ENCODE peak calls at places on chromosome 12, in four cellular contexts. One of them, this sample, is unnamed.
A peak's percentile ranks its signal among the peaks of the same experiment; 100 is the strongest.

GRCh38 chr12:74152370-74152769 is 385.3 kb upstream of the ATXN7L3B start:
- DNase-seq in tibial artery: no peak
- DNase-seq in neural progenitor cell: peak; percentile 10
- DNase-seq in mesenchymal stem cell: no peak
- DNase-seq in this sample: no peak

GRCh38 chr12:96177013-96177412 is 17.2 kb upstream of the ELK3 start:
- DNase-seq in mesenchymal stem cell: no peak
- DNase-seq in tibial artery: no peak
- DNase-seq in neural progenitor cell: no peak
- DNase-seq in this sample: no peak

GRCh38 chr12:47033081-47033480 is 46.3 kb upstream of the PCED1B start:
- DNase-seq in neural progenitor cell: no peak
- DNase-seq in tibial artery: peak; percentile 51
- DNase-seq in mesenchymal stem cell: no peak
- DNase-seq in this sample: peak; percentile 48

GRCh38 chr12:2373307-2373706 is 320.5 kb downstream of the CACNA1C start:
- DNase-seq in neural progenitor cell: no peak
- DNase-seq in tibial artery: no peak
- DNase-seq in mesenchymal stem cell: no peak
- DNase-seq in this sample: no peak

GRCh38 chr12:113525066-113525465 is 53.4 kb upstream of the LHX5 start:
- DNase-seq in mesenchymal stem cell: no peak
- DNase-seq in neural progenitor cell: no peak
- DNase-seq in tibial artery: no peak
- DNase-seq in this sample: no peak

GRCh38 chr12:2501464-2502181 is 293.1 kb upstream of the FKBP4 start:
- DNase-seq in mesenchymal stem cell: no peak
- DNase-seq in tibial artery: no peak
- DNase-seq in neural progenitor cell: no peak
- DNase-seq in this sample: no peak

GRCh38 chr12:47903927-47904646 is 707 bp downstream of the VDR start:
- DNase-seq in neural progenitor cell: no peak
- DNase-seq in mesenchymal stem cell: peak; percentile 90
- DNase-seq in tibial artery: peak; percentile 80
- DNase-seq in this sample: peak; percentile 65

GRCh38 chr12:124939428-124940142 is 25.1 kb upstream of the UBC start:
- DNase-seq in mesenchymal stem cell: peak; percentile 98
- DNase-seq in tibial artery: peak; percentile 82
- DNase-seq in neural progenitor cell: peak; percentile 93
- DNase-seq in this sample: peak; percentile 86

GRCh38 chr12:120093592-120094355 is 22.8 kb downstream of the RAB35 start:
- DNase-seq in mesenchymal stem cell: peak; percentile 31
- DNase-seq in neural progenitor cell: peak; percentile 81
- DNase-seq in tibial artery: no peak
- DNase-seq in this sample: no peak

GRCh38 chr12:114288071-114288470 is 117.9 kb downstream of the TBX5 start:
- DNase-seq in neural progenitor cell: no peak
- DNase-seq in mesenchymal stem cell: no peak
- DNase-seq in tibial artery: no peak
- DNase-seq in this sample: no peak

GRCh38 chr12:89335452-89336244 is 16.7 kb downstream of the DUSP6 start:
- DNase-seq in mesenchymal stem cell: no peak
- DNase-seq in tibial artery: no peak
- DNase-seq in neural progenitor cell: no peak
- DNase-seq in this sample: no peak

GRCh38 chr12:113934946-113935345 is 31.2 kb downstream of the RBM19 start:
- DNase-seq in mesenchymal stem cell: no peak
- DNase-seq in neural progenitor cell: no peak
- DNase-seq in tibial artery: no peak
- DNase-seq in this sample: no peak

GRCh38 chr12:44379827-44380226 is 496.3 kb downstream of the NELL2 start:
- DNase-seq in tibial artery: no peak
- DNase-seq in neural progenitor cell: peak; percentile 27
- DNase-seq in mesenchymal stem cell: no peak
- DNase-seq in this sample: no peak

GRCh38 chr12:12907552-12907951 is 16.2 kb downstream of the GPRC5A start:
- DNase-seq in mesenchymal stem cell: no peak
- DNase-seq in tibial artery: no peak
- DNase-seq in neural progenitor cell: no peak
- DNase-seq in this sample: no peak

GRCh38 chr12:66279127-66279712 is 23.1 kb upstream of the HELB start:
- DNase-seq in tibial artery: no peak
- DNase-seq in mesenchymal stem cell: peak; percentile 30
- DNase-seq in neural progenitor cell: peak; percentile 16
- DNase-seq in this sample: no peak

GRCh38 chr12:60980558-60980957 is 1279.6 kb upstream of the USP15 start:
- DNase-seq in mesenchymal stem cell: no peak
- DNase-seq in tibial artery: no peak
- DNase-seq in neural progenitor cell: peak; percentile 43
- DNase-seq in this sample: no peak

GRCh38 chr12:19525236-19525635 is 85.9 kb downstream of the AEBP2 start:
- DNase-seq in neural progenitor cell: no peak
- DNase-seq in tibial artery: no peak
- DNase-seq in mesenchymal stem cell: no peak
- DNase-seq in this sample: no peak

GRCh38 chr12:32586390-32586789 is 92.7 kb upstream of the DNM1L start:
- DNase-seq in mesenchymal stem cell: no peak
- DNase-seq in neural progenitor cell: no peak
- DNase-seq in tibial artery: no peak
- DNase-seq in this sample: no peak

GRCh38 chr12:89959188-89959587 is 250.6 kb upstream of the ATP2B1 start:
- DNase-seq in mesenchymal stem cell: no peak
- DNase-seq in tibial artery: no peak
- DNase-seq in neural progenitor cell: no peak
- DNase-seq in this sample: no peak

GRCh38 chr12:56087220-56087619 is 7.3 kb downstream of the ERBB3 start:
- DNase-seq in tibial artery: no peak
- DNase-seq in neural progenitor cell: no peak
- DNase-seq in mesenchymal stem cell: no peak
- DNase-seq in this sample: peak; percentile 91

GRCh38 chr12:19844224-19844623 is 404.9 kb downstream of the AEBP2 start:
- DNase-seq in mesenchymal stem cell: no peak
- DNase-seq in tibial artery: no peak
- DNase-seq in neural progenitor cell: no peak
- DNase-seq in this sample: no peak

GRCh38 chr12:57146925-57147640 is at the start of gene LRP1-AS:
- DNase-seq in mesenchymal stem cell: no peak
- DNase-seq in neural progenitor cell: no peak
- DNase-seq in tibial artery: no peak
- DNase-seq in this sample: no peak

GRCh38 chr12:57148469-57149308 is 1.3 kb upstream of the LRP1-AS start:
- DNase-seq in mesenchymal stem cell: peak; percentile 87
- DNase-seq in neural progenitor cell: no peak
- DNase-seq in tibial artery: peak; percentile 87
- DNase-seq in this sample: peak; percentile 38

GRCh38 chr12:57147641-57147944 is 174 bp upstream of the LRP1-AS start:
- DNase-seq in neural progenitor cell: no peak
- DNase-seq in mesenchymal stem cell: peak; percentile 68
- DNase-seq in tibial artery: peak; percentile 71
- DNase-seq in this sample: no peak

GRCh38 chr12:57150400-57150799 is 3.0 kb upstream of the LRP1-AS start:
- DNase-seq in neural progenitor cell: no peak
- DNase-seq in mesenchymal stem cell: no peak
- DNase-seq in tibial artery: no peak
- DNase-seq in this sample: no peak

DNA sequence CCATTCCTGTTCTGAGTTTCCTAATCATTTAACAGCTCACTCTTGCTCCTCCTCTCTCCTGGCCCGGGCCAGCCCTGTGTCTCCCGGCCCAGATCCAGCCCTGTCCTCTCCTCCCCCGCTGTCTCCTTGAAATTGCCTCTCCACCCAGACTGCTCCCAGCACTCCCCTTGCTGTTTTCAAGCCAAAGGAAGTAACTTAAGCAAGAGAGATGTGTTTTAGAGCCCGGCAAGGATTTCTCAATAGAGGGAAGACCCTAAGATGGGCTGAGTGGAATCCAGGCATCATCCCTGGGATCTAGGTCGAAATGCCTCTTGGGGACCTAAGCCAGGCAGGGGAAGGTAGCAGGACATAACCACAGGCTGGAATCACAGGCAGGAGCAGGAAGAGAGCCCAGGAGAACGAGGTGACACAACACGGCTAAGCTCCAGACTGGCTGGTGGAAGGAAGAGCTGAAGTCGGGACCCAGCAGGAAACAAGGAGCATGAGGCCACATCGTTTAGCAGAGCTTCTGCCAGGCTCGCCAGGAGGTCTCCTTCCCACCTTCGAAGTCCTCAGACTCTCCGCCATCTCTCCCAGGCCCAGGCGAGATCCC is 2.0 kb upstream of the LRP1-AS start:
- DNase-seq in tibial artery: peak; percentile 90
- DNase-seq in mesenchymal stem cell: peak; percentile 82
- DNase-seq in neural progenitor cell: no peak
- DNase-seq in this sample: peak; percentile 71
- H3K36me3 ChIP-seq in tibial artery: peaks cover 47% of the 10 kb centered on the region
- H3K36me3 ChIP-seq in mesenchymal stem cell: peaks cover 78% of the 10 kb centered on the region
- H3K36me3 ChIP-seq in neural progenitor cell: no peaks in the 10 kb centered on the region
- H3K36me3 ChIP-seq in this sample: no peaks in the 10 kb centered on the region

GRCh38 chr12:51183816-51184215 is 10.9 kb upstream of the TFCP2 start:
- DNase-seq in neural progenitor cell: no peak
- DNase-seq in mesenchymal stem cell: peak; percentile 22
- DNase-seq in tibial artery: no peak
- DNase-seq in this sample: no peak

GRCh38 chr12:51187370-51187987 is 14.5 kb upstream of the TFCP2 start:
- DNase-seq in tibial artery: no peak
- DNase-seq in neural progenitor cell: no peak
- DNase-seq in mesenchymal stem cell: no peak
- DNase-seq in this sample: no peak

GRCh38 chr12:51185171-51185717 is 12.3 kb upstream of the TFCP2 start:
- DNase-seq in neural progenitor cell: no peak
- DNase-seq in tibial artery: no peak
- DNase-seq in mesenchymal stem cell: no peak
- DNase-seq in this sample: no peak

GRCh38 chr12:51188359-51189051 is 15.6 kb upstream of the TFCP2 start:
- DNase-seq in mesenchymal stem cell: no peak
- DNase-seq in neural progenitor cell: no peak
- DNase-seq in tibial artery: no peak
- DNase-seq in this sample: no peak

GRCh38 chr12:51186465-51186864 is 13.5 kb upstream of the TFCP2 start:
- DNase-seq in neural progenitor cell: no peak
- DNase-seq in mesenchymal stem cell: no peak
- DNase-seq in tibial artery: no peak
- DNase-seq in this sample: no peak
- H3K27ac ChIP-seq in neural progenitor cell: no peak overlapping the region
- H3K27ac ChIP-seq in mesenchymal stem cell: no peak overlapping the region
- H3K27ac ChIP-seq in tibial artery: no peak overlapping the region
- H3K27ac ChIP-seq in this sample: no peak overlapping the region

GRCh38 chr12:54173906-54174471 is 14.8 kb downstream of the SMUG1 start:
- DNase-seq in neural progenitor cell: no peak
- DNase-seq in mesenchymal stem cell: no peak
- DNase-seq in tibial artery: no peak
- DNase-seq in this sample: no peak
- H3K27me3 ChIP-seq in neural progenitor cell: peaks cover 100% of the 10 kb centered on the region
- H3K27me3 ChIP-seq in mesenchymal stem cell: peaks cover 12% of the 10 kb centered on the region
- H3K27me3 ChIP-seq in tibial artery: no peaks in the 10 kb centered on the region
- H3K27me3 ChIP-seq in this sample: no peaks in the 10 kb centered on the region

DNA sequence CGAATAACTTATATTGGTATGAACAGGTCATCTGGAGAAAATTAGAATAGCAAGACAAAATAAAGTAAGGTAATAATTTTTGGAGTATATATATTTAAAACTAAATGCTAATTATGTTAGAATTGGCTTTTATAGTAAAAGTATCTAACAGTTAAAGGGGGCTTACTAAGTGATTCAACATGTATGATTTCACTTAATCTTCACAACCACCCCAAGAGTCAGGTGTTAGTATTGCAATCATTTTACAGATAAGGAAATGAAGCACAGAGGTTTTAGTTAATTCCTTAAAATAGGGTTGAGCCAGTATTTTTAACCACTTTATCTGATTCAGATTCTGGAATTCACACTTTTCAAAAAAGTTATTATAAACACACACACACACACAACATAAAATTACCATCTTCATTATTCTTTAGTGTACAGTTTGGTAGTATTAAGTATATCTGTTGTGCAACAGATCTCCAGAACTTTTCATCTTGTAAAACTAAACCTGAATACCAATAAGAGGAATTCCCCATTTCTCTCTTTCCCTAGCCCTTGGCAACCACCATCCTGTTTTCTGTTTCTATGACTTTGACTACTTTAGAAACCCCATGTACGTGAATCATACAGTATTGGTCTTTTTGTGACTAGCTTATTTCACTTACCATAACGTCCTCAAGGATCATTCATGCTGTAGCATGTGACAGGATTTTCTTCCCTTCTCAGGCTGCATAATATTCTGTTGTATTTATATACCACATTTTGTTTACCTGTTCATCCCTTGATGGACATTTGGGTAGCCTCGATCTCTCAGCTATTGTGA is 12.5 kb downstream of the A2M start:
- DNase-seq in tibial artery: no peak
- DNase-seq in mesenchymal stem cell: no peak
- DNase-seq in neural progenitor cell: no peak
- DNase-seq in this sample: no peak
- H3K36me3 ChIP-seq in tibial artery: peaks cover 96% of the 10 kb centered on the region
- H3K36me3 ChIP-seq in mesenchymal stem cell: peaks cover 18% of the 10 kb centered on the region
- H3K36me3 ChIP-seq in neural progenitor cell: no peaks in the 10 kb centered on the region
- H3K36me3 ChIP-seq in this sample: peaks cover 7% of the 10 kb centered on the region

GRCh38 chr12:100593490-100593889 is 20.0 kb downstream of the GAS2L3 start:
- DNase-seq in neural progenitor cell: no peak
- DNase-seq in mesenchymal stem cell: peak; percentile 16
- DNase-seq in tibial artery: no peak
- DNase-seq in this sample: no peak
- H3K27ac ChIP-seq in neural progenitor cell: no peak overlapping the region
- H3K27ac ChIP-seq in mesenchymal stem cell: no peak overlapping the region
- H3K27ac ChIP-seq in tibial artery: no peak overlapping the region
- H3K27ac ChIP-seq in this sample: no peak overlapping the region

GRCh38 chr12:52781399-52782082 is 4.4 kb upstream of the KRT76 start:
- DNase-seq in tibial artery: no peak
- DNase-seq in mesenchymal stem cell: no peak
- DNase-seq in neural progenitor cell: no peak
- DNase-seq in this sample: no peak
- H3K27me3 ChIP-seq in tibial artery: no peaks in the 10 kb centered on the region
- H3K27me3 ChIP-seq in mesenchymal stem cell: peaks cover 84% of the 10 kb centered on the region
- H3K27me3 ChIP-seq in neural progenitor cell: peaks cover 4% of the 10 kb centered on the region
- H3K27me3 ChIP-seq in this sample: peaks cover 4% of the 10 kb centered on the region

GRCh38 chr12:49557917-49558215 is 10.1 kb downstream of the MCRS1 start:
- DNase-seq in neural progenitor cell: no peak
- DNase-seq in mesenchymal stem cell: no peak
- DNase-seq in tibial artery: no peak
- DNase-seq in this sample: no peak

GRCh38 chr12:49558526-49558925 is 9.4 kb downstream of the MCRS1 start:
- DNase-seq in neural progenitor cell: no peak
- DNase-seq in mesenchymal stem cell: no peak
- DNase-seq in tibial artery: no peak
- DNase-seq in this sample: no peak

GRCh38 chr12:49557187-49557916 is 10.6 kb downstream of the MCRS1 start:
- DNase-seq in tibial artery: no peak
- DNase-seq in neural progenitor cell: no peak
- DNase-seq in mesenchymal stem cell: no peak
- DNase-seq in this sample: no peak

GRCh38 chr12:49560695-49561094 is 7.2 kb downstream of the MCRS1 start:
- DNase-seq in neural progenitor cell: no peak
- DNase-seq in tibial artery: no peak
- DNase-seq in mesenchymal stem cell: no peak
- DNase-seq in this sample: no peak

GRCh38 chr12:49559011-49559675 is 8.8 kb downstream of the MCRS1 start:
- DNase-seq in neural progenitor cell: no peak
- DNase-seq in tibial artery: no peak
- DNase-seq in mesenchymal stem cell: no peak
- DNase-seq in this sample: no peak
- H3K36me3 ChIP-seq in neural progenitor cell: no peaks in the 10 kb centered on the region
- H3K36me3 ChIP-seq in tibial artery: peaks cover 74% of the 10 kb centered on the region
- H3K36me3 ChIP-seq in mesenchymal stem cell: peaks cover 76% of the 10 kb centered on the region
- H3K36me3 ChIP-seq in this sample: peaks cover 18% of the 10 kb centered on the region

This sample was measured in breast epithelium.